ENCODE peak calls at places on chromosomes 7 and 10, in six cellular contexts. O is HFFc6, G is cardiac muscle cell, Y is endothelial cell, Q is fibroblast of pulmonary artery, V is fibroblast of lung. N is an unnamed sample.

GRCh38 chr10:114103286-114103685 is 59.6 kb downstream of the ADRB1 start:
- DNase-seq in V (peak), Q (peak), Y (no peak), O (peak), G (peak), N (peak)

GRCh38 chr10:117007080-117007479 is 2.1 kb upstream of the SHTN1 start:
- DNase-seq in Q (peak), V (peak), O (peak), Y (no peak), G (no peak), N (no peak)

GRCh38 chr10:91296471-91296870 is 76.0 kb downstream of the PCGF5 start:
- DNase-seq in O (no peak), G (peak), Q (peak), Y (no peak), V (peak), N (peak)

GRCh38 chr10:51615764-51616298 is 83.6 kb downstream of the CSTF2T start:
- DNase-seq in V (no peak), G (no peak), Q (peak), O (no peak), Y (no peak), N (no peak)

GRCh38 chr7:18206331-18206730 is 178.7 kb upstream of the PRPS1L1 start:
- DNase-seq in Q (peak), V (no peak), O (no peak), G (no peak), Y (no peak), N (no peak)

GRCh38 chr7:49530481-49530880 is 243.0 kb upstream of the VWC2 start:
- DNase-seq in G (no peak), O (no peak), V (no peak), Y (no peak), Q (no peak), N (no peak)

GRCh38 chr10:24207781-24208611 is 942 bp upstream of the KIAA1217 start:
- DNase-seq in O (no peak), Y (peak), Q (peak), G (peak), V (peak), N (no peak)

GRCh38 chr10:44071479-44071878 is 313.4 kb downstream of the CXCL12 start:
- DNase-seq in G (no peak), O (peak), V (peak), Q (peak), Y (no peak), N (no peak)

GRCh38 chr10:499991-500390 is 189.5 kb downstream of the DIP2C start:
- DNase-seq in Q (no peak), V (no peak), O (no peak), G (no peak), Y (no peak), N (no peak)

GRCh38 chr10:103451871-103452713 is at the start of gene CALHM2:
- DNase-seq in Y (peak), G (peak), O (peak), Q (peak), V (peak), N (peak)

GRCh38 chr7:7745966-7746365 is 27.6 kb upstream of the RPA3 start:
- DNase-seq in G (no peak), O (no peak), V (no peak), Q (no peak), Y (no peak), N (no peak)

GRCh38 chr7:7742223-7742622 is 23.8 kb upstream of the RPA3 start:
- DNase-seq in V (no peak), G (no peak), Y (no peak), O (no peak), Q (no peak), N (no peak)

GRCh38 chr7:7746419-7746818 is 28.0 kb upstream of the RPA3 start:
- DNase-seq in O (no peak), V (no peak), G (peak), Y (no peak), Q (no peak), N (no peak)

GRCh38 chr7:7739718-7740355 is 21.4 kb upstream of the RPA3 start:
- DNase-seq in O (no peak), V (no peak), G (no peak), Q (no peak), Y (no peak), N (peak)

DNA sequence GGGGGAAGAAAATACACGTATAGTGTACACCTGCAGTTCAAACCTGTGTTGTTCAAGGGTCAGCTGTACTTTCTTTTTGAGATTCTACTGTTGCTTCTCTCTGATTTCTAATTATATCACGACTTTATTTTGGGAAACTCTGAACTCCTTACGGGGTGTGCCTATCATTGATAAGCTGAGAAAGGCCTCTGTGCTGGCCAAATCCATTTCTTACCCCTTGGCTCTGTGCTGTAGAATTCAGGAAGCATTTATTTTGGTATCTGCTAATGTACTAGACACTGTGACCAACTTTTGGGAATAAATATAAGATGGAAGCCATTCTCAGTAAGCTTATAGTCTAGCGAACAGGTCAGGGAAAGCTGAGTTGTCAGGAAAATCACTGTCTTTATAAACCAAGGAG is 26.9 kb upstream of the RPA3 start:
- DNase-seq in V (no peak), Q (no peak), O (no peak), Y (no peak), G (no peak), N (no peak)
- TF ChIP-seq CTCF in V (no peak), Q (no peak), O (no peak), Y (no peak), G (no peak), N (no peak)

GRCh38 chr7:115748123-115748738 is 282.3 kb downstream of the TFEC start:
- DNase-seq in O (peak), V (no peak), Y (peak), Q (peak), G (no peak), N (no peak)
- TF ChIP-seq CTCF in O (peak), V (peak), Y (no peak), Q (peak), G (peak), N (no peak)

DNA sequence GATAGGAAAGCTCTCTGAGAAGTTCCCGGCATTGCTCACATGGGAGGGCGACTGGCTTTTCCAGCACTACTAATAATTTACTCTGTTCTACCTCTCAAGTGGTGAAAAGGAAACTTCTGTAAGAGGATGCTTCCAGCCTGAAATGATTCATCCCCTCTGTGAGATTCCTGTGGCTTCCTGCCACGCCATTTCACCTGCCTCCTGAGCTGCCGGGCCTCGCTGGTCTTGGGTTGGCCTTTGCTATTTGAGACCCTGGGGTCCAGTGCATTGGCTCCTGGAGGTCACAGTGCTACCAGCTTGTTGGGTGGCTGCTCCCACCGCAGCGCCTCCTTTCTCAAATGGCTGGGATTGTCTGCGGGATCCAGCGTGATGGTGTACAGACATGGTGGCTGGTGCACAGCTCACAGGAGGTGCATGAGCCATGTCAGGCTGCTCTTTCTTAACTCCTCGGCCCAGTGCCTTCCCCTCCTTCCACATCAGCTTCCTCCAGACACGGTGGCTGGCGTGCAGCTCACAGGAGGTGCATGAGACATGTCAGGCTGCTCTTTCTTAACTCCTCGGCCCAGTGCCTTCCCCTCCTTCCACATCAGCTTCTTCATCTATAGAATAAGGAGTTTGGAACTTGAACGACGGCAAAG is 42.9 kb upstream of the PCBD1 start:
- DNase-seq in V (peak), O (peak), Q (peak), G (no peak), Y (no peak), N (no peak)
- TF ChIP-seq CTCF in V (no peak), O (peak), Q (no peak), G (peak), Y (no peak), N (no peak)

DNA sequence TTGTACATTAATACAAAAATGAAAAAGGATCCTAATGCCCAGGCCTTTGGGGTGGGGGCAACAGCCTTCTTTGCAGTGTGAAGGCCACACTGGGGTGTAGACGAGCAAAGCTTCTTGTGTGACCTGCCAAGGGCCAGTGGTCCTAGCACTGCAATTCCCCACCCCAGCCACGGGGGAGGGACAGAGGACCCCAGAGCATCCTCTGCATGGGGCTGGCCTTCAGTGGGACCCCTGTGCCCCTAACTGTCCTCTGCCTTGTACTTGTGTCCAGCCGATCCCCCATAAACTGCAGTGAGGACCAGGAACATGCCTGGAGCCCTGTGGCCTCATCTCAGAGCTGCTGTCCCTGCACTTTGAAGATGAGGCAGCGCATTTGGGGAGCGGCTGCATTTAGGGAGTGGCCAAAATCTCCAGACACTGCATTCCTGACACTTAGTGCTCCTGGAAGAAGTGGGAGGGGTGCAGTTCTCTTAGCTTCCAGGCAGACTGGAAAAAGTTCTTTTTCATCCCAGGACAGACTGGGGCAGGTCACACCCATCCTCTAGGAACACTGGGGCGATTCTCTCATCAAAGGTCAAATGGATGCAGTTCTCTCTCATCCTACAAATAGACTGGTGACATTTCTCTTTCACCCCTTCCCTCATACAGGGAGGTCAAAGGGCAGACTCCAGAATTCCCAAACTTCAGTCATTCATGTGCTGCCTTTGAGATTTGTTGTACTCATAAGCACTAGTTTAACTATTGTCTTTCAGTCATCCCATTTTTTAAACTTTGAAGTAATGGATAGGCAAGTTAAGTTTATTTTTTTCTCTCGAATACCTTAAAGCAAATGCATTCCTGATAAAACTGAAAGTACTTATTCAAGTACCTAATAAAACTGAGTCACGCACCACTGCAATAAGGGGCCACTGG is 922 bp upstream of the MYO1G start:
- DNase-seq in O (no peak), V (peak), G (no peak), Y (no peak), Q (no peak), N (no peak)
- TF ChIP-seq CTCF in O (no peak), V (no peak), G (no peak), Y (no peak), Q (no peak), N (peak)

GRCh38 chr10:100291356-100291755 is 4.9 kb upstream of the BLOC1S2 start:
- DNase-seq in G (no peak), O (no peak), Q (no peak), V (no peak), Y (no peak), N (no peak)

GRCh38 chr10:100293067-100293466 is 6.6 kb upstream of the BLOC1S2 start:
- DNase-seq in Q (no peak), G (no peak), O (no peak), V (no peak), Y (no peak), N (no peak)

GRCh38 chr10:100286051-100287033 is at the start of gene BLOC1S2:
- DNase-seq in Q (peak), O (peak), G (peak), V (peak), Y (peak), N (peak)

GRCh38 chr10:100282907-100283306 is 3.6 kb downstream of the BLOC1S2 start:
- DNase-seq in Y (no peak), G (no peak), V (no peak), O (no peak), Q (no peak), N (no peak)

DNA sequence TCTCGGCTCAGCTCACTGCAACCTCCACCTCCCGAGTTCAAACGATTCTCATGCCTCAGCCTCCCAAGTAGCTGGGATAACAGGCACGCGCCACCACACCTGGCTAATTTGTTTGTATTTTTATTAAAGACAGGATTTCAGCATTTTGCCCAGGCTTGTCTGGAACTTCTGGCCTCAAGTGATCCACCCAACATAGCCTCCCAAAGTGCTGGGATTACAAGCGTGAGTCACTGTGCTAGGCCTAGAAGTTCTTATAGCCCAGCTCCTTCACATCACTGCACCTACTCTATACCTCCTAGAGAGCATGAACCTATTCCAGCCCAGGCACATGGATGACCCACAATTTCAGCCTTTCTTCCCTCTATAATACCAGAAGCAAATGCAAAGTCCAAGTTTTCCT is 1.3 kb upstream of the BLOC1S2 start:
- DNase-seq in Q (no peak), G (no peak), O (no peak), Y (no peak), V (no peak), N (no peak)
- TF ChIP-seq CTCF in Q (no peak), G (no peak), O (no peak), Y (no peak), V (no peak), N (no peak)

GRCh38 chr10:32211046-32211363 is 136.0 kb downstream of the EPC1 start:
- DNase-seq in G (no peak), O (no peak), V (no peak), Y (no peak), Q (no peak), N (no peak)

GRCh38 chr10:32207544-32207943 is 139.4 kb downstream of the EPC1 start:
- DNase-seq in Q (peak), G (peak), O (peak), Y (peak), V (peak), N (peak)

GRCh38 chr10:32204606-32205005 is 142.4 kb downstream of the EPC1 start:
- DNase-seq in Q (peak), G (no peak), V (no peak), Y (no peak), O (no peak), N (no peak)

GRCh38 chr10:32205666-32206065 is 141.3 kb downstream of the EPC1 start:
- DNase-seq in O (peak), G (no peak), V (peak), Y (no peak), Q (peak), N (no peak)

DNA sequence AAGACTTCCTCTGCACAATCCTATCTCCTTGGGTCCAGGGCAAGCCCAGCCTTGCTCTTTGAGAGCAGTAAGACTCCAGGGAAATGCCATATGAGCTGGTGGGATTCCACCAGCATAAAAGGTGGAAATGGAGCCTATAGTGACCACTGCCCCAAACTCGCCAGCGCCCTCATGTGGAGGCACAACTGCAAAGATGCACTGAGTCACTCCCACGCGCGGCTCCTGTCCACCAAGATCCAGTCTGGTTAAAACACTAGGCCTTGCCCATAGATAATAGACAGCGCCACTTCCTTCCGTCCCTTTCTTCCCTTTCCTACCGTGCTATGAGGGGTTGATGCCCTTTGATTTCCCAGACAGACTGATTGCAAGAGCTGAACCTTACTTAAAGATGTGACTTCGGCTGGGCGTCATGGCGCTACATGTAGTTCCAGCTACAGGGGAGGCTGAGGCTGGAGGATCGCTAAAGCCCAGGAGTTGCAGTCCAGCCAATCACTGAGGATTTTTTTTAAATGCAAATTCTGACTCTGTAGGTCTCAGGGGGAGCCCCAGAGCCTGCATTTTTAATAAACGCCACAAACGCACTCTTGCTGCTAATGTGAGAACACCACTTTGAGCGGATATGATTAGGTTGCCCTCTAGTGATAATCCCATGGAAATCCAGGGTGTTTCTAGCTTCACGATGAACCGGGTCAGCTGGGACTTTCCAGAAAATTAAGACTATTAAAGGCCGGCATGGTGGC is 136.5 kb downstream of the EPC1 start:
- DNase-seq in Y (peak), Q (peak), G (peak), O (peak), V (peak), N (peak)
- TF ChIP-seq CTCF in Y (peak), Q (peak), G (peak), O (peak), V (peak), N (no peak)